ENCODE peak calls at places on chromosomes 7 and 10, in six cellular contexts. C is OCI-LY7, N is A549, D is lung, V is lower lobe of right lung, P is cardiac muscle cell. E is an unnamed sample.

GRCh38 chr7:67821116-67821515 is 824.5 kb downstream of the TYW1 start:
- DNase-seq in V (no peak), D (no peak), P (no peak), N (no peak), C (no peak), E (no peak)

GRCh38 chr7:151794508-151795167 is 82.3 kb downstream of the PRKAG2 start:
- DNase-seq in V (no peak), N (no peak), P (no peak), D (no peak), C (no peak), E (peak; percentile 12)

GRCh38 chr7:999149-999883 is 16.3 kb downstream of the CYP2W1 start:
- DNase-seq in P (no peak), N (no peak), D (no peak), C (no peak), V (no peak), E (no peak)

GRCh38 chr7:10780400-10780747 is 193.3 kb upstream of the PHF14 start:
- DNase-seq in C (no peak), D (no peak), P (no peak), N (no peak), V (no peak), E (no peak)

GRCh38 chr10:77641788-77642397 is 4.3 kb upstream of the KCNMA1 start:
- DNase-seq in P (peak; percentile 87), C (peak; percentile 70), D (peak; percentile 74), N (peak; percentile 78), V (no peak), E (peak; percentile 43)

GRCh38 chr7:43758029-43758860 is at the start of gene BLVRA:
- DNase-seq in C (no peak), P (peak; percentile 74), D (peak; percentile 80), V (peak; percentile 84), N (peak; percentile 38), E (peak; percentile 75)

GRCh38 chr10:133143546-133143945 is 16.5 kb upstream of the KNDC1 start:
- DNase-seq in P (no peak), N (no peak), C (no peak), D (no peak), V (peak; percentile 31), E (no peak)

GRCh38 chr10:73649876-73650536 is 5.8 kb downstream of the SYNPO2L start:
- DNase-seq in C (no peak), N (no peak), V (no peak), D (no peak), P (no peak), E (no peak)

DNA sequence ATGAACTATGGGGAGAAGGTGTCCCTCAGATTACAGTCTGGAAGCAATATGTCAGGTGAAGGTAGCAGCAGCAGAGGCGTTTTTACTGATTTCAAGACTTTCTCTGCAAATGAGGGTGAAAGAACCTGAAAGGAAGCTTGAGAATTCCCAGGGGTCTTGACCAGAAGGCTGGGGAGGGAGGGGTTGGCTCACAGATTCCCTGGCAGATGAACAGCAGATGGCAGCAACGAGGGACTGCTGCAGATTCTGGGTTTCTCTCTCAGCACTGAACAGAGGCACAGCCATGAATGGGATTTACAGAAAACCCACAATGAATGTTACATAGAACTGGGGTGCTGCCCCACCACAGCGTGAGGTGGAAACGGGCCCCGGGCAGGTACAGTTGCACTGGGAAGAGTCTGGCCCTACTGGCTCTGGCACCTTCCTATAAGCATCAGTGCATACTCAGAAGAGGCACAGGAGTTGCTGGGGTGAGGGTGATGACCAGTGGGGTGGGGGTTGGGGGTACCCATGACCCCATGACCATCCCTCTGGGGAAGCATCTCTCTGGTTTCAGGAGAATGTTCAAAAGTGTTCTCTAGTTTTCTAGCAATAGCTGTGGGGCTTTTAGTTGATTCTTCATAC is 317.8 kb downstream of the SH2D4B start:
- DNase-seq in C (peak; percentile 33), D (no peak), N (peak; percentile 7), V (no peak), P (peak; percentile 56), E (peak; percentile 74)
- TF ChIP-seq CTCF in C (peak; percentile 64), D (no peak), N (no peak), V (no peak), P (no peak), E (peak; percentile 10)

DNA sequence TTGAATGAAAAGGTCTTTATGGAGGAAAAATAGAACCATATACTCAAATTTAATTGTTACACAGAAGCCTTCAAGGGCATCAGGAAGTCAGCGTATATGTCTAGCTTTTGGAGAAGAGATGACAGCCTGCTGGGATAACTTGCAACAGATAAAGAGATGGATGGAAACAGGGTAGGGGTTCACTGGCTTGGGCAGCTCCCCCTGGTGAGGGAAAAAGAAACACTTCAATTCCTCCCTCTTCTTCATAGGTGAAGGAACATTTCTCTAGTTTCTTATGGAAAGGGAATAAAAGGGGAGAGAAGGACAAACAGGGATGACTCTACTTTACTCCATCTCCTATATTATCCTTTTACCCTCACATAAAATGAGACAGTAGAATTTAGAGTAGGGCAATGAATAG is 635.7 kb downstream of the PHTF2 start:
- DNase-seq in V (no peak), P (no peak), N (no peak), D (no peak), C (no peak), E (no peak)
- TF ChIP-seq CTCF in V (no peak), P (no peak), N (no peak), D (no peak), C (peak; percentile 58), E (no peak)

DNA sequence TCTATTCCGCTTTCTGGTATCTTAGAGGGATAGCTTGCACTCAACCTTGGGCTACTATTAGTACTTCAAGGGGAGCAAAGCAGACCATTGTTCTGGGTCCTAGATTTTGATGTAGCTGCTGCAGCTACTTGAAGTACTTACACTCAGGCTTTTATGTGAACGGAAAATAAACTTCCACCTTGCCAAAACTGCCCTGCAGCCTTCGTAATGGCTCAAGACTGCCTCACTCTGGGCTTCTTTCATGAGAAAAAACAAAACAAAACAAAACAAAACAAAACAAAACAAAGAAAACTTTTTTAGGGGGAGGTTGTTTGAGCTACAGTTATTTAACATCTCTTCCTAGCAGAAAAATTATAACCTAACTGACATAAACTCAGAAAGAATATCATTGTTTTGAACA is 19.4 kb upstream of the EPHB6 start:
- DNase-seq in D (no peak), P (no peak), N (no peak), C (no peak), V (no peak), E (no peak)
- TF ChIP-seq CTCF in D (no peak), P (no peak), N (no peak), C (peak; percentile 55), V (no peak), E (no peak)

GRCh38 chr7:108454674-108455523 is 1.3 kb downstream of the NRCAM start:
- DNase-seq in D (no peak), V (peak; percentile 42), C (no peak), P (peak; percentile 49), N (peak; percentile 64), E (peak; percentile 70)

GRCh38 chr7:108454317-108454673 is 1.9 kb downstream of the NRCAM start:
- DNase-seq in D (no peak), C (no peak), P (no peak), V (no peak), N (no peak), E (no peak)

GRCh38 chr7:108456845-108457540 is 757 bp upstream of the NRCAM start:
- DNase-seq in P (no peak), D (no peak), V (no peak), C (no peak), N (no peak), E (no peak)

GRCh38 chr7:108455524-108455832 is 758 bp downstream of the NRCAM start:
- DNase-seq in P (no peak), C (no peak), N (peak; percentile 38), V (no peak), D (no peak), E (no peak)

DNA sequence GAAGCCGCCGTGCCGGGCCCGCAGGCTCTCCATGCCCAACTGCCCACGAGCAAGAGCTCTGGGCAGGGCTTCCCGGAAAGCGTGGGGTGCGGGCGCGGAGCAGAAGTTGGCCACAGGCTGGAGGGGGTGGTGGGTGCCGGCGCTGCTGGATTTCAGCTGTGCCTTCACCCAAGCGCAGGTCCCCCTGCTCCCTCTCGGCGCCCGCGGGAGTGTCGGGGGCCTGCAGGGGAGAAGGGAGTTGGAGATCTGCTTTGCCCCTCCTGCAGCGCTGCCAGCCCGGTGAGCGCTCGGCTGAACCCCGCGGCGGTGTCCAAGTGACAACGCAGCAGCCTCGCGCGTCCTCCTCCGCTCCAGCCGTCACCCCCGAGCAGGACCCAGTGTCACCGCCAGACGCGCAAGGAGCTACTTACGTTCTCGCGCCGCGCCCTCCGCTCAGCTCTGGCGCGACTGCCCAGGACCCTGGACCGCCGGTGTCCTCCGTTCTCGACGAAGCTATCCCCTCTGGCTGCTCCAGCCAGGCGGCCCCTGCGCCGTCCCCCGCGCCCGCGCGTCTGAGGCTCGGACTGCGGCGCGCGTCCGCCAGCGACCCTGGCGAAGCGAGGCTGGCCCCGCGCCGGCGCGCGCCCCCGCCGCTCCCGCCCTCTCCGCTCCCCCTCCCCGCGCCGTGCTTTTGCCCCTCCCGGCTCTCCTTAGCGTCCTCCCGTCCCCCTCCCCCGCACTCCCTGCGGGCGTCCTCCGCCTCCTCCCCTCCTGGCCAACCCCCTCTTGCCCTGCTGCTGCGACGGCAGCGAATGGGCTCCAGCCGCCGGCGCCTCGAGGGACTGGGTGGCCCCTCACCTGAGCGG is at the start of gene NRCAM:
- DNase-seq in P (peak; percentile 85), N (peak; percentile 89), V (peak; percentile 51), C (no peak), D (no peak), E (peak; percentile 94)
- TF ChIP-seq CTCF in P (no peak), N (no peak), V (no peak), C (no peak), D (no peak), E (no peak)

GRCh38 chr7:106737202-106737562 is 76.2 kb upstream of the CCDC71L start:
- DNase-seq in N (peak; percentile 9), P (no peak), C (peak; percentile 30), V (no peak), D (no peak), E (no peak)
- TF ChIP-seq CTCF in N (peak; percentile 46), P (peak; percentile 57), C (peak; percentile 59), V (no peak), D (no peak), E (peak; percentile 11)

DNA sequence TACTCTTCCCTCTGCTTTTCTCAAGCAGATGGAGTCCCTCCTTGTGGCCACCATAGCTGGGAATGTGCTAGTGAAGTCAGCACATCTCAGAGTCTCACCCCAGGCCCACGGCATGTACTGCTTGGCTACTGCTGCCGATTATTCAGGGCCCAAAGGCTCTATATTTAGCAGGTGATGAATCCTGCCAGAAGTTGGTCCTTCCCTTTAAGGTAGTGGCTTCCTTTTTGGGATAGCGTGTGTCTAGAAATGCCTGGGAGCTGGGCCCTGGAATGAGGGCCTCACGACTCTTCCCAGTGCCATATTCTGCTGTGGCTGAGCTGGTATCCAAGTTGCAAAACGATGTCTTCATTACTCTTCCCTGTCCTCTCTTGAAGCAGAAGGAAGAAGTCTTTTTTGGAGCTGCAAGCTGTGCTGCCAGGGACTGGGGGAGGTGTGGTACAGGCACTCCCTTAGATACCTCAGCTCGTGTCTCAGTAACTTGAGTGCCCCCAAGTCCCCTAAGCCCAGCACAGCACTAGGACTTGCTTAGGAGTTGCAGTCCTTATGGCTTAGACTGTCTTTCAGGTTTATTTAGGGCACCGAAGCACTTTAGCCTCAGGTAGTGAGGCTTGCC is 100.1 kb downstream of the ADAM22 start:
- DNase-seq in D (no peak), P (no peak), C (no peak), N (no peak), V (no peak), E (no peak)
- TF ChIP-seq CTCF in D (no peak), P (no peak), C (no peak), N (no peak), V (no peak), E (no peak)